ENCODE peak calls at places on chromosome 18, in nine cellular contexts. B is H1; N is kidney; D is A673; O is CD8-positive, alpha-beta T cell; C is fibroblast of lung; Y is psoas muscle; L is ascending aorta; S is left ventricle myocardium inferior. Z is an unnamed sample.

GRCh38 chr18:9738266-9738969 is 30.3 kb downstream of the RAB31 start:
- DNase-seq in B (no peak), N (no peak), D (no peak), O (no peak), C (no peak), Y (no peak), L (no peak), S (no peak), Z (no peak)

GRCh38 chr18:59546164-59546563 is 151.1 kb downstream of the CCBE1 start:
- DNase-seq in B (no peak), N (no peak), D (no peak), O (no peak), C (peak; percentile 90), Y (no peak), L (no peak), S (no peak), Z (no peak)

GRCh38 chr18:45050712-45051639 is 370.3 kb downstream of the SETBP1 start:
- DNase-seq in B (no peak), N (no peak), D (no peak), O (no peak), C (peak; percentile 93), Y (no peak), L (no peak), S (no peak), Z (no peak)

GRCh38 chr18:53947092-53947640 is 277.3 kb downstream of the MBD2 start:
- DNase-seq in B (no peak), N (no peak), D (no peak), O (no peak), C (peak; percentile 16), Y (no peak), L (no peak), S (no peak), Z (no peak)

GRCh38 chr18:31500161-31500688 is 2.2 kb downstream of the DSG2 start:
- DNase-seq in B (no peak), N (no peak), D (no peak), O (no peak), C (no peak), Y (no peak), L (no peak), S (no peak), Z (no peak)

GRCh38 chr18:50061876-50062517 is 132.9 kb downstream of the MYO5B start:
- DNase-seq in B (no peak), N (no peak), D (no peak), O (no peak), C (no peak), Y (peak; percentile 24), L (no peak), S (peak; percentile 62), Z (no peak)

GRCh38 chr18:36850527-36851201 is 21.7 kb downstream of the KIAA1328 start:
- DNase-seq in B (no peak), N (no peak), D (peak; percentile 23), O (no peak), C (peak; percentile 96), Y (no peak), L (no peak), S (no peak), Z (no peak)

GRCh38 chr18:59388180-59388579 is 29.1 kb upstream of the LMAN1 start:
- DNase-seq in B (no peak), N (no peak), D (no peak), O (no peak), C (no peak), Y (no peak), L (no peak), S (no peak), Z (no peak)

GRCh38 chr18:60966876-60967275 is 366.4 kb upstream of the CDH20 start:
- DNase-seq in B (no peak), N (no peak), D (no peak), O (no peak), C (no peak), Y (no peak), L (no peak), S (no peak), Z (no peak)

GRCh38 chr18:69935319-69936190 is 12.1 kb downstream of the CD226 start:
- DNase-seq in B (no peak), N (no peak), D (no peak), O (peak; percentile 69), C (peak; percentile 56), Y (no peak), L (peak; percentile 64), S (no peak), Z (peak; percentile 55)

GRCh38 chr18:55251186-55251995 is 292.1 kb upstream of the CCDC68 start:
- DNase-seq in B (no peak), N (no peak), D (peak; percentile 71), O (no peak), C (peak; percentile 70), Y (no peak), L (no peak), S (no peak), Z (no peak)
- H3K27ac ChIP-seq in B (no peak overlapping the region), N (no peak overlapping the region), D (peak overlapping the region; percentile 43), O (no peak overlapping the region), C (peak overlapping the region; percentile 63), Y (peak overlapping the region; percentile 60), L (peak overlapping the region; percentile 53), S (peak overlapping the region; percentile 77), Z (peak overlapping the region; percentile 19)

DNA sequence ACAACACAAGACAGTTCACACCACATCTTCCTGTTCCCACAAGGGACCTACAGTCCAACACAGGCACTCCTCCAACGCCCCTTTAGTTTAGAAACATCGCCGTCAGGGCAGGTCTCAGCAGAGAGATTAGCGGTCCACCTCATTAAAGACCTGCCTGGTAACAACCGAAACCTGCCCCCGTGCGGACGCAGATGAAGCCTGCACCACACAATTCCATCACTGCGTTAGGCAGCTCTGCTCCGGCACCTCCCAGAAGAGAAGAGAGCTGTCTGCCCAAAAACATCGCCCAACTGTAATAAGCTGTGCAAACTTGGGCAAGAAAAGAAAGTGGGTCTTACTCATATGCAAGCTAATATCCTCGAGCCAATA is 32.7 kb downstream of the ZNF516 start:
- DNase-seq in B (no peak), N (no peak), D (no peak), O (no peak), C (no peak), Y (no peak), L (no peak), S (no peak), Z (no peak)
- TF ChIP-seq CTCF in B (no peak), N (no peak), D (no peak), O (no peak), C (no peak), Y (no peak), L (no peak), S (no peak), Z (no peak)

GRCh38 chr18:58338141-58338540 is 290.8 kb downstream of the ALPK2 start:
- DNase-seq in B (no peak), N (no peak), D (no peak), O (no peak), C (no peak), Y (no peak), L (no peak), S (no peak), Z (no peak)

GRCh38 chr18:58337688-58338087 is 291.2 kb downstream of the ALPK2 start:
- DNase-seq in B (no peak), N (no peak), D (peak; percentile 52), O (no peak), C (peak; percentile 73), Y (no peak), L (no peak), S (no peak), Z (no peak)

GRCh38 chr18:58336605-58337004 is 292.3 kb downstream of the ALPK2 start:
- DNase-seq in B (no peak), N (no peak), D (no peak), O (no peak), C (peak; percentile 68), Y (no peak), L (no peak), S (no peak), Z (no peak)

GRCh38 chr18:58335821-58336220 is 291.8 kb downstream of the NEDD4L start:
- DNase-seq in B (no peak), N (no peak), D (peak; percentile 11), O (no peak), C (peak; percentile 25), Y (no peak), L (no peak), S (no peak), Z (no peak)

DNA sequence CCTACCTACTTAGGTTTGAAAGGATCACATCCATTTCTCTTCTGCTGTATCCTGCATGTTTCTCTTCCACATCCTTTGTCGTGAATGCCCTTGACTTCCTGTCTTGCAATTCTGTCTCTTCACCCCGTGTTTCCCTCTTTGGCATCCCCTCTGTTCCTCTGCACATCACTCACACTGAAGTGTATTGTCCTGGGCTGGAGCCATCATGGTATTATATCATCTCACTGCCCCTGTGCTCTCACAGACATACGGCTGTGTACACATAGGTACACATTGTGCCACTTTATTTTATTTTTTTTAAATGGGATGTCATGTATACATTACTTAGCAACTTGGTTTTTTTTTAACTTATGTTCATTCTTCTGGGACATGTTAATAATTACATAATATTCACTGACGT is 291.6 kb downstream of the ALPK2 start:
- DNase-seq in B (no peak), N (no peak), D (no peak), O (no peak), C (no peak), Y (no peak), L (no peak), S (no peak), Z (no peak)
- H3K4me1 ChIP-seq in B (peaks cover 10% of the 10 kb centered on the region), N (peaks cover 5% of the 10 kb centered on the region), D (peaks cover 51% of the 10 kb centered on the region), O (no peaks in the 10 kb centered on the region), C (no peaks in the 10 kb centered on the region), Y (peaks cover 13% of the 10 kb centered on the region), L (no peaks in the 10 kb centered on the region), S (peaks cover 27% of the 10 kb centered on the region), Z (peaks cover 17% of the 10 kb centered on the region)

DNA sequence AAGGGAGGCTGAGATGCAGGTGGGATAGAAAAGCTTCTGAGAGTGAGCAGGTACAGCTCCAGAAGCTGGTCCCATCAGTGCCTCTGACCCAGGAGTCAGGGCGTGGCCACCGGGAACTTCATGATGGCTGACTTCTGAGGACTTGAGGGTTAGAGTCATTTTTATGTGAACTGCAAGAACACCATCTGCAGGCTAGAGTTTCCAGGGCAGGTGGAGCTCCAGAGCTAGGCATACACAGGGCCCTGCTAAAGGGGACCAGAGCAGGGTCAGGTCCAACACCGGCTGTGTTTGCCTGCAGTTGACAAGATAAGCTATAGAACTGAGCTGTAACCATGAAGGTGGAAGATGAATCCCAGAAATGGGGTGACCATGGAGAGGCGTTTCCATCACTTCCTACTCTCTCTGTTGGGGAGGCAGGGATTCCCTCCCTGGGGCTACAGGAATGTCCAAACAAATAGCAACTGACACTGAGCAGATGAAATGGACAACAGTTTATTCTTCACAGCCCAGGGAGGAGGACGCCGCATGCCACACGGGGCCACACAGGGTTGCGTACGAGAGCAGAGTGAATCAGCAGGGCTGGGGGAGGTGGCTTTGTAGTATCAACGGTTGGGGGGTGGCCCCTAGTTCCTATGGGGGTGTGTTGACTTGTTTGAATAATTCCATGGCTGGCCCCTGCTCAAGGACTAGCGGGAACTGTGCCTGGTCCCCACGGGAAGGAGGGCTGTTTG is 77.6 kb upstream of the ZNF516 start:
- DNase-seq in B (no peak), N (no peak), D (no peak), O (no peak), C (no peak), Y (no peak), L (no peak), S (no peak), Z (no peak)
- H3K27ac ChIP-seq in B (no peak overlapping the region), N (no peak overlapping the region), D (no peak overlapping the region), O (no peak overlapping the region), C (no peak overlapping the region), Y (no peak overlapping the region), L (no peak overlapping the region), S (no peak overlapping the region), Z (no peak overlapping the region)